ENCODE peak calls at places on chromosomes 3 and 15, in five cellular contexts. U is aorta, Z is esophagus squamous epithelium, A is IMR-90, M is fibroblast of pulmonary artery. B is an unnamed sample.

GRCh38 chr15:55530861-55531313 is 22.9 kb upstream of the DNAAF4 start:
- DNase-seq in Z (no peak), A (peak; percentile 68), U (no peak), M (peak; percentile 44), B (peak; percentile 12)

GRCh38 chr3:126934149-126934548 is 48.8 kb upstream of the PLXNA1 start:
- DNase-seq in M (peak; percentile 38), Z (no peak), U (peak; percentile 32), A (peak; percentile 69), B (peak; percentile 25)

GRCh38 chr15:45869034-45869668 is 234.3 kb downstream of the SQOR start:
- DNase-seq in A (no peak), U (no peak), M (no peak), Z (no peak), B (no peak)

GRCh38 chr3:158936530-158937113 is 134.8 kb downstream of the MFSD1 start:
- DNase-seq in Z (no peak), M (no peak), U (no peak), A (no peak), B (no peak)

GRCh38 chr15:100721758-100722550 is 119.6 kb downstream of the ASB7 start:
- DNase-seq in Z (no peak), U (peak; percentile 80), M (peak; percentile 100), A (peak; percentile 100), B (peak; percentile 96)

GRCh38 chr15:69075467-69075866 is 61.0 kb downstream of the NOX5 start:
- DNase-seq in M (peak; percentile 61), A (no peak), Z (no peak), U (no peak), B (no peak)

GRCh38 chr15:39720721-39721611 is 61.7 kb downstream of the FSIP1 start:
- DNase-seq in M (no peak), U (no peak), Z (no peak), A (peak; percentile 69), B (peak; percentile 65)

GRCh38 chr3:127177226-127177625 is 15.7 kb upstream of the PRR23E start:
- DNase-seq in A (no peak), Z (no peak), M (peak; percentile 5), U (no peak), B (no peak)

GRCh38 chr3:174116421-174116820 is 718.9 kb downstream of the NLGN1 start:
- DNase-seq in U (no peak), Z (no peak), A (peak; percentile 84), M (peak; percentile 6), B (peak; percentile 22)

GRCh38 chr3:88807471-88808090 is 299.8 kb upstream of the EPHA3 start:
- DNase-seq in Z (no peak), U (no peak), A (peak; percentile 74), M (peak; percentile 52), B (peak; percentile 80)

GRCh38 chr3:129616713-129617112 is 10.2 kb upstream of the PLXND1 start:
- DNase-seq in U (peak; percentile 76), Z (no peak), A (peak; percentile 83), M (peak; percentile 72), B (peak; percentile 72)

GRCh38 chr3:100781311-100781710 is 72.0 kb downstream of the TFG start:
- DNase-seq in M (no peak), U (no peak), A (peak; percentile 65), Z (no peak), B (peak; percentile 50)

GRCh38 chr3:16415911-16416310 is 97.6 kb downstream of the RFTN1 start:
- DNase-seq in M (peak; percentile 36), Z (no peak), U (no peak), A (no peak), B (no peak)

GRCh38 chr15:65790692-65791334 is 1.3 kb downstream of the DENND4A start:
- DNase-seq in M (peak; percentile 35), A (peak; percentile 47), Z (no peak), U (no peak), B (no peak)

DNA sequence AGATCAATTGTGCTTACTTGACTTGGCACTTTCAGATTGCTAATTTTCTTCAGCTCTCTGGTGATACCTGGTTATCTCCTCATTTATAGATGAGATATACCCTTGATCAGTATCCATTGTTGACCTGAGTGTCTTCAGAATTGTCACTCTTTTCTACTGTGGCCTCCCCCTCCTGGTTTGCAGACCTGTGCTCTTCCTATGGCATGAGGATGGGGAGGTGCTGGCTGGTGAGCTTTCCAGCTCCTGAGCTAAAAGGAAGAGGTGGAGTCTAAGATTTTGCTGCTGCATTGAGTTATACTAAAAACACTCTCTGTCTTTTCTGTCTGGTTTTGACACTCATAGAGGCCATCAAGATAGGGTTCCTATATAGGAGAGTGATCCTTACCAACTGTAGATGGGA is 23.7 kb downstream of the UBE2Q2 start:
- DNase-seq in Z (no peak), U (no peak), M (no peak), A (no peak), B (no peak)
- H3K4me3 ChIP-seq in Z (no peak overlapping the region), U (no peak overlapping the region), M (no peak overlapping the region), A (no peak overlapping the region), B (no peak overlapping the region)

GRCh38 chr3:33218446-33219174 is at the start of gene SUSD5:
- DNase-seq in A (peak; percentile 51), Z (no peak), U (peak; percentile 85), M (peak; percentile 42), B (peak; percentile 51)
- H3K4me3 ChIP-seq in A (peak within 1 kb of the TSS; percentile 66), Z (peak within 1 kb of the TSS; percentile 8), U (peak within 1 kb of the TSS; percentile 94), M (peak within 1 kb of the TSS; percentile 47), B (peak within 1 kb of the TSS; percentile 47)

GRCh38 chr15:37095197-37095992 is 5.0 kb downstream of the MEIS2 start:
- DNase-seq in Z (no peak), M (no peak), A (no peak), U (peak; percentile 72), B (no peak)
- H3K4me3 ChIP-seq in Z (peak overlapping the region; percentile 7), M (peak overlapping the region; percentile 86), A (no peak overlapping the region), U (peak overlapping the region; percentile 2), B (peak overlapping the region; percentile 83)

DNA sequence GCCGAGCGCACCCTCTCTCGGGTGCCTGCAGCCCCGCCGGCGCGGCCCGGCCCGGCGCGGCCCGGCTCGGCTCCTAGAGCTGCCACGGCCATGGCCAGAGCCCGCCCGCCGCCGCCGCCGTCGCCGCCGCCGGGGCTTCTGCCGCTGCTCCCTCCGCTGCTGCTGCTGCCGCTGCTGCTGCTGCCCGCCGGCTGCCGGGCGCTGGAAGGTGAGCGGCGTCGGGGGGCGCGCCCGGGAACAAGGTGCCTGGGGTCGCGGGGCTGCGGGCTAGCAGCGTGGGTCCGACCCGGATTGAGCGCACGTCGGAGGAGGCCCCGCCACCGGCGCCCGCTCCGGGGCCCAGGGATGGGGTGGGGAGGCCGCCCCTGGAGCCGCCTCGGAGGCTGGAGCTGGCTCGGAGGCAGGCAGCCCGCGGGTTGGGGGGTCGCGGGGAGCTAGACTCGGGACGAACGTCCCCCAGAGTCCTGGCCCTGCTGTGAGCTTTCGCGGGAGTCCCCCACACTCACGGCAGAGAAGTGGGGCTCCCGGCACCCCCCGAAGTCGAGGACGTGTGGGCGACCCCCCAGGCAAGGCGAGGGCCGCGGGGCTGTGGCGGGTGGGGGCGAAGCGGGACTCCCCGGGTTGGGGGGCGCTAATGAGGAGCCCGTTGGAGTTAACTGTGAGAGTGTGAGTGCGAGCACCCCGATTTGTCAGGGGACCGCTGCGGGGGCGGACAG is 719 bp downstream of the EPHB3 start:
- DNase-seq in Z (no peak), U (no peak), M (no peak), A (no peak), B (peak; percentile 51)
- H3K4me3 ChIP-seq in Z (peak overlapping the region; percentile 74), U (peak overlapping the region; percentile 69), M (peak overlapping the region; percentile 44), A (peak overlapping the region; percentile 50), B (peak overlapping the region; percentile 70)

GRCh38 chr3:114400369-114400768 is 106.5 kb downstream of the TIGIT start:
- DNase-seq in M (no peak), Z (no peak), A (no peak), U (no peak), B (no peak)
- H3K4me3 ChIP-seq in M (peak overlapping the region; percentile 15), Z (no peak overlapping the region), A (no peak overlapping the region), U (no peak overlapping the region), B (no peak overlapping the region)